ENCODE peak calls at places on chromosomes 13 and 19, in seven cellular contexts. J is heart left ventricle; U is CD8-positive, alpha-beta T cell; G is endothelial cell of umbilical vein; L is stomach; V is IMR-90; Q is heart right ventricle. N is an unnamed sample.

GRCh38 chr19:17128403-17128802 is 52.8 kb downstream of the MYO9B start:
- DNase-seq in J (no peak), U (no peak), G (no peak), L (no peak), V (no peak), Q (no peak), N (no peak)

GRCh38 chr19:3284759-3285646 is 60.5 kb downstream of the CELF5 start:
- DNase-seq in J (peak; percentile 61), U (peak; percentile 66), G (peak; percentile 22), L (peak; percentile 98), V (peak; percentile 37), Q (no peak), N (no peak)

GRCh38 chr19:3458595-3459284 is 21.6 kb downstream of the SMIM24 start:
- DNase-seq in J (peak; percentile 57), U (no peak), G (no peak), L (no peak), V (peak; percentile 25), Q (peak; percentile 63), N (no peak)

GRCh38 chr13:96053003-96053703 is at the start of gene UGGT2:
- DNase-seq in J (peak; percentile 97), U (no peak), G (peak; percentile 94), L (peak; percentile 97), V (peak; percentile 94), Q (peak; percentile 94), N (peak; percentile 97)

GRCh38 chr13:33033361-33033812 is 17.2 kb downstream of the KL start:
- DNase-seq in J (no peak), U (peak; percentile 24), G (no peak), L (no peak), V (no peak), Q (no peak), N (no peak)

GRCh38 chr13:36357231-36357630 is 11.0 kb upstream of the SPART start:
- DNase-seq in J (no peak), U (no peak), G (no peak), L (no peak), V (no peak), Q (no peak), N (no peak)

GRCh38 chr13:111407381-111408131 is 87.1 kb downstream of the TEX29 start:
- DNase-seq in J (no peak), U (no peak), G (no peak), L (no peak), V (no peak), Q (no peak), N (no peak)

GRCh38 chr19:53079313-53079924 is 23.8 kb downstream of the ZNF160 start:
- DNase-seq in J (no peak), U (no peak), G (no peak), L (no peak), V (no peak), Q (no peak), N (no peak)

GRCh38 chr13:73274147-73274546 is 215.3 kb downstream of the KLF5 start:
- DNase-seq in J (no peak), U (no peak), G (no peak), L (no peak), V (peak; percentile 27), Q (no peak), N (no peak)

GRCh38 chr19:49987159-49987698 is 26.3 kb upstream of the SIGLEC11 start:
- DNase-seq in J (peak; percentile 92), U (peak; percentile 79), G (peak; percentile 89), L (peak; percentile 84), V (peak; percentile 90), Q (peak; percentile 90), N (no peak)

GRCh38 chr13:36883829-36884228 is 36.2 kb downstream of the SMAD9 start:
- DNase-seq in J (no peak), U (no peak), G (no peak), L (no peak), V (no peak), Q (no peak), N (no peak)

GRCh38 chr19:4543856-4544647 is 4.2 kb upstream of the LRG1 start:
- DNase-seq in J (no peak), U (no peak), G (no peak), L (no peak), V (no peak), Q (no peak), N (no peak)

GRCh38 chr19:31560021-31560770 is 211.0 kb upstream of the TSHZ3 start:
- DNase-seq in J (no peak), U (no peak), G (no peak), L (no peak), V (peak; percentile 11), Q (no peak), N (no peak)

GRCh38 chr13:37985281-37985680 is 115.7 kb upstream of the TRPC4 start:
- DNase-seq in J (no peak), U (no peak), G (no peak), L (no peak), V (no peak), Q (no peak), N (no peak)

GRCh38 chr13:37978680-37979079 is 109.1 kb upstream of the TRPC4 start:
- DNase-seq in J (no peak), U (no peak), G (no peak), L (no peak), V (no peak), Q (no peak), N (no peak)

GRCh38 chr13:37981932-37982331 is 112.4 kb upstream of the TRPC4 start:
- DNase-seq in J (no peak), U (no peak), G (no peak), L (no peak), V (no peak), Q (no peak), N (no peak)

DNA sequence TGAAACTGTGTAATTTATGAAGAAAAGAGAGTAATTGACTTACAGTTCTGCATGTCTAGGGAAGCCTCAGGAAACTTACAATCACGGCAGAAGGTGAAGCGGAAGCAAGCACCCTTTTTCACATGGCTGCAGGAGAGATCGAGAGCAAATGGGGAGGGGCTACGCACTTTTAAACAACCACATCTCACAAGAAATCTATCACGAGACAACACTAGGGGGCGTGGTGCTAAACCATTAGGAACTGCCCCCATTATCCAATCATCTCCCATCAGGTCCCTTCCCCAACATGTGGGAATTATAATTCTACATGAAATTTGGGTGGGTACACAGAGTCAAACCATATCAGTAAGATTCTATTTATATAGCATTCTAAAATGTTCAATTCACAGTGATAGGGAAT is 114.8 kb upstream of the TRPC4 start:
- DNase-seq in J (no peak), U (no peak), G (no peak), L (no peak), V (no peak), Q (no peak), N (no peak)
- TF ChIP-seq CTCF in J (no peak), U (no peak), G (no peak), L (no peak), V (no peak), Q (no peak), N (no peak)

DNA sequence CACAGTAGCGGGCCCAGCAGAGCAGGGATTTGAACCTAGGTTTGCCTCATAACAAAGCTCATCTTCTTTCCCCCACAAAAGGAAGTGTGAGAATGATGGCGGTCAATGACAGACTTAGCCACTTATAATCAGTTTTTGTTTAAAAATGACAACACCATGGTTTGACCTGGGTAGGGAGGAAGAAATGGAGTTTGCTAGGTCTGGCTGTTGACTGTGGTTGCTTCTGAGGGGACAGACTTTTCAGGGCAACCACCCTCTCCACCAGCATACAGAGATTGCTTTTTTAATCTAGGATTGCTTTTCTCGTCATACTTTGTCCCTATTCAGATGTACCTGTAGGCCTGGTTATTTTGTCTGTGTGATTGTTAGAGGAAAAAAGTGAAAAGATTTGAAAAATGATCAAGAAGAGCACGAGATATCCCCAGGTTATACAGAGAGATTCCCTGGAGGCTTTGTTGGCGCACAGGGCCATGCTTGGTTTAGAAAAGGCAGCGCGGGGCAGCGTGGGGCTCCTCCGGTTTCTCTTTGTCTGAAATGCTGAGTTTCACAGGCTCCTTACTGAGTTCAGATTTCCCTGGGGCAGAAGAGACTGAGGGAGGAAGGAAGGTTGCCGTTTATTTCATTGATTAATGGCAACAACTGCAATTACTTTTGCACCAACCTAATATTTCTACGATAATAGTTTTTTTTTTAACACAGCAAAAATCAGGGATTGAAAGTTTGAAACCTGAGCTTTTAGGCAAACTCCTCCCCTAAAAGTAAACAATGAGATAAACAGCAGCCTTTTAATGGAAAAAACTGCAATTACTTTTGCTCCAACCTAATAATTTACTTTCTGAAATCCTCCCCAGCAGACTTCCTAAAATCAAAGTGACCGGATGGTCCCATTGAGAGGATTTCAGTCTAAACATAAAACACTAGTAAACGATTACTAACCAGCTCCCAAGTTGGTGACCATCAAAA is 97.0 kb upstream of the RNF113B start:
- DNase-seq in J (no peak), U (no peak), G (no peak), L (no peak), V (peak; percentile 40), Q (no peak), N (no peak)
- H3K4me3 ChIP-seq in J (no peak overlapping the region), U (no peak overlapping the region), G (no peak overlapping the region), L (no peak overlapping the region), V (peak overlapping the region; percentile 10), Q (no peak overlapping the region), N (no peak overlapping the region)

GRCh38 chr13:49606747-49607648 is 21.3 kb upstream of the ARL11 start:
- DNase-seq in J (peak; percentile 88), U (peak; percentile 78), G (peak; percentile 89), L (peak; percentile 92), V (peak; percentile 88), Q (peak; percentile 88), N (peak; percentile 86)

GRCh38 chr13:49604570-49604969 is 19.2 kb upstream of the RCBTB1 start:
- DNase-seq in J (no peak), U (no peak), G (no peak), L (no peak), V (no peak), Q (no peak), N (no peak)

GRCh38 chr13:49608932-49609331 is 19.4 kb upstream of the ARL11 start:
- DNase-seq in J (no peak), U (no peak), G (no peak), L (no peak), V (peak; percentile 10), Q (no peak), N (no peak)

GRCh38 chr13:49607761-49608160 is 20.5 kb upstream of the ARL11 start:
- DNase-seq in J (no peak), U (no peak), G (no peak), L (no peak), V (no peak), Q (no peak), N (no peak)

GRCh38 chr13:49610176-49610575 is 18.1 kb upstream of the ARL11 start:
- DNase-seq in J (no peak), U (no peak), G (no peak), L (no peak), V (no peak), Q (no peak), N (no peak)
- H3K27ac ChIP-seq in J (no peak overlapping the region), U (no peak overlapping the region), G (no peak overlapping the region), L (no peak overlapping the region), V (no peak overlapping the region), Q (no peak overlapping the region), N (no peak overlapping the region)

DNA sequence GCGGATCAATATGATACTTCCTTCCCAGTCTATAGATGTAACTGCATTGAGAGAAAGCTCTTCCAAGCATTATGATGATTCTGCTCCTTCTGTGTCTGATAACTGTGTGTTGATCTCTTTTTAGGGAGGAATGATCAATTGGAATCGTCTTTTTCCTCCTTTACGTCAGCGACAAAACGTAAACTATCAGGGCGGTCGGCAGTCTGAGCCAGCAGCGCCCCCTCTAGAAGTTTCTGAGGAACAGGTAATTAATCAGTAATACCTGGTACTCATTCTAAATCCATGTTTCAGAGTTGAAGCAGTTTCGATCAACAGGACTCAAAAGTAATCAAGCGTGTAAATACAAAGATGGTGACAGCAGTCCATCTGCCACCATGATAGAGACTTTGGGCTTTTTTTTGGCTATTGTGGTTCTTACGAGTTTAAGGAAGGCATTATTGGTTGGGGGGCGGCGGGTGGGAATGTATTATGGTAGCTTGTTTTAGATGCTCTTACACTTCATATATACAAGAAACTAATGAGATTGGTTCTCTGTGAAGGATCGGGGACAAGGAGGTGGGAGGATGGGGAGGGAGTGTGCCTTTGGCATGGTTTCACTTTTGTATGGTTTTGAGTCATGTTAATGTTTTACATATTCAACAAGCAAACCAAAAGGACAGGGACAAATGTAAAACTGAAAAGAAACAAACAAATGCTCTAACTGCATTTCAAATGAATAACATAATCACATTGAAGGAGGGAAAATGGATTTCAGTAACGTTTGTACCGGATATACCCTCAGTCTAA is 60.7 kb upstream of the GPR183 start:
- DNase-seq in J (no peak), U (peak; percentile 12), G (no peak), L (no peak), V (no peak), Q (no peak), N (no peak)
- TF ChIP-seq CTCF in J (no peak), U (no peak), G (no peak), L (no peak), V (no peak), Q (no peak), N (no peak)